ENCODE peak calls at places on chromosomes 16 and 17, in four cellular contexts. H is body of pancreas, S is IMR-90, J is endothelial cell of umbilical vein. O is an unnamed sample.

GRCh38 chr17:69637399-69638165 is 223.1 kb downstream of the MAP2K6 start:
- DNase-seq in H (no peak), J (no peak), S (peak; percentile 81), O (no peak)

GRCh38 chr16:30609002-30609927 is 924 bp downstream of the ZNF689 start:
- DNase-seq in J (peak; percentile 48), S (peak; percentile 23), H (peak; percentile 60), O (peak; percentile 63)

GRCh38 chr16:695355-696089 is 5.3 kb upstream of the WDR24 start:
- DNase-seq in S (no peak), J (no peak), H (peak; percentile 33), O (no peak)

GRCh38 chr16:19307587-19308241 is 22.2 kb downstream of the CLEC19A start:
- DNase-seq in S (no peak), H (no peak), J (no peak), O (no peak)

GRCh38 chr17:290121-290521 is 62.5 kb downstream of the RPH3AL start:
- DNase-seq in S (no peak), J (no peak), H (no peak), O (no peak)

GRCh38 chr17:32496348-32497078 is 9.7 kb downstream of the CDK5R1 start:
- DNase-seq in H (no peak), J (no peak), S (peak; percentile 68), O (no peak)

GRCh38 chr17:39922006-39922405 is 3.6 kb upstream of the GSDMB start:
- DNase-seq in J (no peak), S (no peak), H (no peak), O (no peak)

GRCh38 chr17:70499067-70499786 is 329.9 kb downstream of the KCNJ2 start:
- DNase-seq in J (no peak), S (no peak), H (no peak), O (no peak)

GRCh38 chr16:55628306-55628968 is 27.4 kb upstream of the SLC6A2 start:
- DNase-seq in S (no peak), J (no peak), H (no peak), O (no peak)

GRCh38 chr16:89031715-89032659 is 55.0 kb upstream of the CBFA2T3 start:
- DNase-seq in S (no peak), J (no peak), H (no peak), O (no peak)

GRCh38 chr16:80948886-80949502 is 57.7 kb downstream of the CMC2 start:
- DNase-seq in S (peak; percentile 20), J (peak; percentile 73), H (peak; percentile 34), O (peak; percentile 79)

GRCh38 chr16:3949287-3949686 is 68.8 kb upstream of the CREBBP start:
- DNase-seq in J (peak; percentile 55), H (no peak), S (no peak), O (no peak)
- H3K27ac ChIP-seq in J (no peak overlapping the region), H (no peak overlapping the region), S (peak overlapping the region; percentile 61), O (peak overlapping the region; percentile 33)

GRCh38 chr16:35931722-35932121 is 2472.3 kb downstream of the TP53TG3F start:
- DNase-seq in H (no peak), J (no peak), S (no peak), O (no peak)
- H3K9me3 ChIP-seq in H (peaks cover 8% of the 10 kb centered on the region), J (peaks cover 4% of the 10 kb centered on the region), S (no peaks in the 10 kb centered on the region), O (no peaks in the 10 kb centered on the region)

GRCh38 chr16:67028555-67029248 is at the start of gene CBFB:
- DNase-seq in J (peak; percentile 87), S (peak; percentile 89), H (peak; percentile 91), O (peak; percentile 95)
- TF ChIP-seq POLR2A in J (peak; percentile 95), S (peak; percentile 82), H (peak; percentile 94), O (no peak)

DNA sequence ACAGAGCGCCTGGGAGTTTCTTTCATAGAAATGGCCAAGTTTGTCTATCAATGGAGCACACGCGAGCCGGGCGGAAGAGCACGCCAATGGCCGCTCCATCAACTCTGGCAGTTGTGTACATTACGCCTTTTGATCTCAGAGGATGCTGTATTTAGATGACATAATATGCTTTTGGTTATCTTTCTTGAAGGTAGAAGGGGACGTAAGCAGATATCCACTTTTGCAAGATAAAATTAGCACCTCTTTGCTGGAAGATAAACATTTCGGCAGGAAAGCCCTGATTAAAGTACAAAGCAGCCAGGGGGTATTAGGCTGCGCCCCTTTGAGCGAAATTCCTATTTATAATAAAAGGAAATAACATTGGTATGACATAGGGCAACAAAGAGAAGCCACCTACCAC is 287.4 kb downstream of the IRF8 start:
- DNase-seq in H (no peak), J (no peak), S (no peak), O (no peak)
- H3K27ac ChIP-seq in H (no peak overlapping the region), J (no peak overlapping the region), S (no peak overlapping the region), O (no peak overlapping the region)

GRCh38 chr16:26240807-26241206 is 549.0 kb downstream of the HS3ST4 start:
- DNase-seq in S (no peak), H (no peak), J (no peak), O (no peak)
- H3K9me3 ChIP-seq in S (peaks cover 11% of the 10 kb centered on the region), H (no peaks in the 10 kb centered on the region), J (peaks cover 5% of the 10 kb centered on the region), O (no peaks in the 10 kb centered on the region)

GRCh38 chr17:82248815-82249638 is 20.2 kb downstream of the SLC16A3 start:
- DNase-seq in H (no peak), J (no peak), S (no peak), O (no peak)
- TF ChIP-seq POLR2A in H (no peak), J (no peak), S (no peak), O (no peak)

DNA sequence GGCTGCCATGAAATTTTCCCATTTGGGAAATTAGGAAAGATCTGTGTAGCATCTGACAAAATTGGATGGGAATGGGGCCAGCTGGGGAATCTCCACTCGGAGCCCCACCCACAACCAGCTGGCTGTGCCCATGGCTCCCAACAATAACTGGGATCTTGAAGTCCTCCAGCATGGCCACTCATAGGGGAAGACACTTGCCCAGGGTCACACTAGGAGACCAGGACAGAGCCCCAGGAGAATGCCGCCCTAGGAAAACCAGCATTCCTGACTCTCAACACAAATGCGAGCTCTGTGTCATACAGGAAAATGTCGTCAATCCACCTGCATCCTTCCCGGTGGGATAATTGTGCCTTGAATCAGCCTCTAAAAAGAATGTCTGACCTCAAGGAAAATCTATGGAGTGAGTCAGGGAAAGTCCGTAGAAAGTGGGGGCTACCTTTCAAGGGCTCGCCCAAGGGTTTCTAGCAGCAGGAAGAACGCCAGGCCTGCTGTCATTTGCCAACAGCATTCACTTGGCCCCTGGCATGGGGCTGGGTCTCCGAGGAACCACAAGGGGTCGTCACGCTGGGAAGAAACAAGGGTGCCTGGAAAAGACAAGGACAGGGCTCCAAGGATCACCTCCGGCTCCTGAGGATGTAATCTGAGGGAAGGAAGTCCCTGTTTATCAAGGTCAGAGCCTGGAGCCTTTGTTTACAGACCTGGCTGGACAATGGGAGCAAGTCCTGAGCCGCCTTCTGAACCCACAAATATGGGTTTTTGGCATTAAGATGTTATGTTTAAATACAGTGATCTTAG is 15.9 kb downstream of the CDH5 start:
- DNase-seq in J (peak; percentile 98), S (peak; percentile 92), H (no peak), O (no peak)
- H3K27ac ChIP-seq in J (peak overlapping the region; percentile 100), S (peak overlapping the region; percentile 25), H (no peak overlapping the region), O (no peak overlapping the region)

DNA sequence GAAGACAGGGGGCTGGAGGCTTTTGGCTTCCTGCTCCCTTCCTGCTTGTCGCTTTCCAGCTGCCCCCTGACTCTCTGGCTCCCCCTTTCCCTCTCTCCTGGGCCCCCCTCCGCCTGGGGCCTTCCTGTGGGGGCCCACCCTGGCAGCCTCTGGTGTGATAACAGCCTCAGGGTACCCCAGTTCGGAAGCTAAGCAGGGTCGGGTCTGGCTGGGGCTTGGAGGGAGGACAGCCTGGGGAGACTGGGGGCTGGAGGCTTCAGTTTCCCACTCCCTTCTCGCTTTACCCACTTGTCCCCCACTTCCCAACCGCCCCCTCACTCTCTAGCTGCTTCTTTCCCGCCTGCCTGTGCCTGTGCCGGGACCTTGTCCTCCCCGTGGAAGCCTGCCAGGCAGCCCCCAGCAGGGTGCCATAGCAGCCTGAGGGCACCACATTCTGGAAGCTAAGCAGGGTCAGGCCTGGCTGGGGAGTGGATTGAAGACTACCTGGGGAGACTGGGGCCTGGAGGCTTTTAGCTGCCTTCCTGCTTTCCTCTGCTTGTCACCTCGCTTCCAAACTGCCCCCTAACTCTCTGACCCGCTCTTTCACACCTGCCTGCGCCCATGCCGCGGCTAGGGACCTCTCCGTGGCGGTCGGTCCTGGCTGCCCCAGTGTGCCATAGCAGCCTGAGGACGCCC is 2275.5 kb downstream of the TP53TG3F start:
- DNase-seq in H (no peak), S (no peak), J (no peak), O (no peak)
- H3K9me3 ChIP-seq in H (no peaks in the 10 kb centered on the region), S (peaks cover 14% of the 10 kb centered on the region), J (no peaks in the 10 kb centered on the region), O (no peaks in the 10 kb centered on the region)

DNA sequence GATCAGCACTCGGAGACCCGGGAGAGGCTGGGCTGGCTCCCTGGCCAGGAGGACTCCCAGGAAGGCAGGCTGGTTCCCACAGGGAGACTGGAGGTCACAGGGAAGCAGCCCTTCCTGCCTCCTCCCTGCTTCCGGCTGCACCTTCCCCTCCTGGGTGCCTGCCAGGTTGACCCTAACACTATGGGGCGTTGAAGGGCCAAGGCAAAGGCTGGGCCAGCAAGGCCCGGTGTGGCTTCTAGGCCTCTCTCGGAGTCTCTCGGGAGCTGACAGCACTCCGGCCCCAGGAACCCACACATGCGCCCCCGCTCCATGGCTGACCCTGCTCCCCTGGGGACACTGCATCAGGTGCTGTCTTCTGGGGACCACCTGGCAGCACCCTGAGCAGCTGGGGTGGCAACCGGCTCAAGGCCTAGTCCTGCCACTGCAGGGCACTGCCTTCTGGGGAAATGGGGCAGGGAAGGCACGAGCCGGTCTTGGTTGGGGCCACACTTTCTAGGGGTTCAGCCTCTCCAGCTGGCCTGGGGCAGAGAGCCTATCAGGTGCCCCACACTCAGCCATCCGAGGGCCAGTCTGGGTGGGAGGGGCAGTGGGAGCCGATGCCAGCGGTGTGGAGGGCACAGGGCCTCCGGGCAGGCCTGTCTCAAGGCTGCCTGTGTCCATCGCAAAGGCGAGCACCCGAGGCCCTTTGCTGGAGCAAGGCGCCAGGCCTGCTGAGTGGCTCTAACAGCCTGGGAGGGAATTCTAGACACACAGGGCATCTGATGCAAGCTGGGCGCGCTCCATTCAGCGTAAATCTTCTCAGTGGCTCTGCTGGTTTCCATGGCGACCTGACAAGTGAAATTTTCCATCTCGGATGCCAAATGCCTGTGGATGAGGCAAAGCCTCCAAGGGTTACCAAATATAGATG is 5.6 kb upstream of the MTSS2 start:
- DNase-seq in H (no peak), S (peak; percentile 97), J (peak; percentile 54), O (no peak)
- TF ChIP-seq POLR2A in H (no peak), S (peak; percentile 29), J (no peak), O (no peak)

O was measured in testis.